ENCODE peak calls at places on chromosomes 16 and 17, in eight cellular contexts. X is ELR; M is non-pigmented ciliary epithelial cell; T is C1 segment of cervical spinal cord; W is GM23248; Z is RWPE2; J is stimulated activated CD4-positive, alpha-beta T cell treated with anti-CD3 and anti-CD28 coated beads, Interleukin-2, amount 100 ng/mL, for 48 hours; E is upper lobe of right lung. K is an unnamed sample.

GRCh38 chr16:89375021-89375420 is 115.3 kb downstream of the ANKRD11 start:
- DNase-seq in M (no peak), E (no peak), J (no peak), Z (no peak), W (no peak), T (peak), X (no peak), K (peak)

GRCh38 chr17:29590979-29591736 is 1.7 kb upstream of the GIT1 start:
- DNase-seq in T (peak), W (peak), X (peak), E (peak), Z (no peak), M (no peak), J (no peak), K (peak)

GRCh38 chr16:13234999-13235398 is 333.6 kb downstream of the SHISA9 start:
- DNase-seq in T (no peak), E (no peak), Z (no peak), J (no peak), M (no peak), X (no peak), W (no peak), K (no peak)

GRCh38 chr16:59470556-59470955 is 736.4 kb upstream of the GOT2 start:
- DNase-seq in E (no peak), M (no peak), Z (no peak), J (no peak), X (no peak), W (no peak), T (no peak), K (no peak)

GRCh38 chr17:17131876-17132275 is 74.3 kb downstream of the PLD6 start:
- DNase-seq in W (no peak), Z (no peak), T (no peak), J (no peak), E (no peak), X (no peak), M (no peak), K (no peak)

GRCh38 chr16:88570691-88571092 is 489 bp downstream of the ZC3H18 start:
- DNase-seq in E (no peak), T (no peak), X (peak), W (peak), Z (no peak), J (peak), M (no peak), K (peak)

GRCh38 chr17:42133461-42134041 is 10.9 kb downstream of the HSPB9 start:
- DNase-seq in T (no peak), J (no peak), X (peak), M (no peak), Z (no peak), W (peak), E (no peak), K (peak)

GRCh38 chr16:24002619-24003018 is 166.8 kb downstream of the PRKCB start:
- DNase-seq in M (no peak), E (no peak), W (no peak), X (no peak), T (no peak), Z (no peak), J (no peak), K (no peak)

GRCh38 chr17:34291721-34292348 is 6.3 kb downstream of the CCL11 start:
- DNase-seq in T (no peak), X (peak), E (no peak), J (no peak), M (no peak), W (peak), Z (no peak), K (peak)

GRCh38 chr17:39916918-39917317 is 1.5 kb downstream of the GSDMB start:
- DNase-seq in E (peak), Z (no peak), M (no peak), W (no peak), X (peak), T (no peak), J (no peak), K (no peak)

GRCh38 chr17:5249615-5250014 is 15.0 kb upstream of the SCIMP start:
- DNase-seq in T (peak), W (peak), Z (no peak), J (peak), E (no peak), X (peak), M (peak), K (peak)

GRCh38 chr16:87129771-87130170 is 187.4 kb downstream of the C16orf95 start:
- DNase-seq in J (no peak), Z (no peak), X (peak), T (no peak), M (no peak), W (peak), E (no peak), K (peak)

GRCh38 chr16:67645397-67646121 is 615 bp downstream of the CARMIL2 start:
- DNase-seq in W (no peak), M (no peak), Z (no peak), T (no peak), J (no peak), X (no peak), E (no peak), K (no peak)

GRCh38 chr17:68248886-68249872 is 1.3 kb downstream of the AMZ2 start:
- DNase-seq in T (no peak), W (peak), X (peak), M (no peak), J (no peak), E (no peak), Z (no peak), K (peak)

GRCh38 chr16:66569131-66569530 is 2.9 kb downstream of the CMTM1 start:
- DNase-seq in J (no peak), M (no peak), T (no peak), W (peak), X (peak), Z (no peak), E (no peak), K (peak)

K was measured in kidney tubule cell.